ENCODE peak calls at places on chromosomes 13 and 19, in five cellular contexts. X is adrenal gland, N is thoracic aorta, H is A549, L is heart right ventricle. F is an unnamed sample.

GRCh38 chr19:18513868-18514267 is 8.0 kb downstream of the ELL start:
- DNase-seq in X (no peak), N (no peak), H (no peak), L (peak), F (no peak)

GRCh38 chr19:6416658-6417405 is 7.8 kb downstream of the KHSRP start:
- DNase-seq in X (no peak), N (no peak), H (no peak), L (no peak), F (no peak)

GRCh38 chr13:113607477-113608245 is 23.1 kb downstream of the TFDP1 start:
- DNase-seq in X (peak), N (no peak), H (no peak), L (no peak), F (no peak)

GRCh38 chr13:37608750-37609339 is 10.3 kb upstream of the POSTN start:
- DNase-seq in X (no peak), N (no peak), H (no peak), L (no peak), F (no peak)

GRCh38 chr19:49216076-49216475 is 58.5 kb downstream of the TRPM4 start:
- DNase-seq in X (no peak), N (no peak), H (no peak), L (no peak), F (no peak)

GRCh38 chr13:44906758-44907157 is 82.5 kb downstream of the NUFIP1 start:
- DNase-seq in X (peak), N (no peak), H (no peak), L (peak), F (no peak)

GRCh38 chr13:75072368-75072767 is 409.6 kb downstream of the TBC1D4 start:
- DNase-seq in X (no peak), N (no peak), H (no peak), L (no peak), F (no peak)

GRCh38 chr13:38348890-38349289 is 761 bp upstream of the UFM1 start:
- DNase-seq in X (peak), N (no peak), H (peak), L (no peak), F (no peak)

GRCh38 chr13:97913206-97913605 is 40.3 kb upstream of the IPO5 start:
- DNase-seq in X (no peak), N (no peak), H (no peak), L (no peak), F (no peak)

GRCh38 chr19:54451997-54452396 is 3.0 kb downstream of the LENG8 start:
- DNase-seq in X (no peak), N (no peak), H (no peak), L (no peak), F (no peak)

GRCh38 chr13:49436890-49437289 is 7.0 kb downstream of the CAB39L start:
- DNase-seq in X (peak), N (no peak), H (no peak), L (no peak), F (no peak)

GRCh38 chr19:4730740-4731171 is 7.1 kb upstream of the DPP9 start:
- DNase-seq in X (no peak), N (no peak), H (peak), L (no peak), F (no peak)

GRCh38 chr13:45073809-45074208 is 46.5 kb upstream of the GTF2F2 start:
- DNase-seq in X (no peak), N (no peak), H (no peak), L (no peak), F (no peak)

GRCh38 chr13:67859904-67860303 is 629.8 kb upstream of the PCDH9 start:
- DNase-seq in X (no peak), N (no peak), H (no peak), L (no peak), F (no peak)

GRCh38 chr19:32870154-32870573 is 597 bp upstream of the SLC7A9 start:
- DNase-seq in X (no peak), N (no peak), H (no peak), L (no peak), F (no peak)

GRCh38 chr13:26759907-26760834 is at the start of gene GPR12:
- DNase-seq in X (no peak), N (no peak), H (no peak), L (no peak), F (no peak)

GRCh38 chr19:14023404-14024235 is 4.3 kb upstream of the RLN3 start:
- DNase-seq in X (peak), N (no peak), H (peak), L (peak), F (no peak)

GRCh38 chr13:33548065-33548464 is 262.5 kb upstream of the STARD13 start:
- DNase-seq in X (no peak), N (no peak), H (no peak), L (no peak), F (no peak)

GRCh38 chr19:5908773-5909442 is 4.2 kb downstream of the VMAC start:
- DNase-seq in X (peak), N (no peak), H (no peak), L (no peak), F (no peak)

GRCh38 chr19:11227201-11227886 is 12.1 kb upstream of the ANGPTL8 start:
- DNase-seq in X (no peak), N (no peak), H (no peak), L (no peak), F (no peak)

GRCh38 chr19:38304866-38305429 is 897 bp downstream of the C19orf33 start:
- DNase-seq in X (peak), N (no peak), H (peak), L (peak), F (no peak)

GRCh38 chr19:15529774-15530372 is 21.5 kb downstream of the CYP4F22 start:
- DNase-seq in X (no peak), N (no peak), H (no peak), L (no peak), F (no peak)

GRCh38 chr19:39802958-39803357 is 24.3 kb downstream of the LEUTX start:
- DNase-seq in X (no peak), N (no peak), H (no peak), L (no peak), F (no peak)

GRCh38 chr19:51751655-51752054 is at the start of gene FPR1:
- DNase-seq in X (peak), N (no peak), H (no peak), L (no peak), F (no peak)

GRCh38 chr13:48391257-48391656 is 21.7 kb downstream of the LPAR6 start:
- DNase-seq in X (no peak), N (no peak), H (no peak), L (no peak), F (no peak)
- TF ChIP-seq CTCF in X (no peak), N (no peak), H (no peak), L (no peak), F (no peak)

DNA sequence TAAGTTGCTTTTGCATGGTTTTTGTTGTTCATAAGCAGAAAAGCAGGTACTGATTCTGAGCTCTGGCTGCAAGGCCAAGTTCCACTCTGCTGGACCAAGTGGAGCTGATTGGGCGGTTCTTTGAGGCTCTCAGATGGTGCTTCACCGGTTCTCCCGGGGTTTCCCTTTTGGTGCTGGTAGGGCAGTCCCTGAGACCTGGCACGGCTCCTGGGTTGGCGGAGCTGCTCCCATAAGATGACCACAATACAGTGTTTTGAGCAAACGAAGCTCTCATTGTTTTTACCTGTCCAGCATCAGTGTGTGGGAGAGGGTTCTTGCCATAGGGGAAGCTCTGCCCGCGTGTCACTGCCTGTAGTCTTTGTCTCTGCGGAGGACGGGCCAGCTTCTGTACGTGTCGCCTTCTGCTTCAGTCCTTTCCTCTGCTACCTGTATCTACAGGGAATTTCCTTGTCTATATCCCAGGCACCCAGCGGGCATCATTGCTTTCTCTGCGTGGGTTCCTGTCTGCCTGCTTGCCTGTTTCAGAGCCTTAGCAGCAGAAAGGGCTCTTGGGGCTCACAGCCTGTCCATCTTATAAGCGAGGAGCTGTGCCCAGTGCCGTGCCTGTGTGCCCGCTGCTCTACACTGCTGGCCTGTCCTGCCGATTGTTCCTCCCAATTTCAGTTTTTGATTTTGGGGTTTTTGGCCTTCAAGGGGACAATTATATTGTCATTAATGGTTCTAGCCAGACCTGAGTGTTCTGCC is 2.3 kb downstream of the U2AF2 start:
- DNase-seq in X (peak), N (no peak), H (no peak), L (no peak), F (no peak)
- H3K27ac ChIP-seq in X (peak), N (no peak), H (peak), L (no peak), F (no peak)

DNA sequence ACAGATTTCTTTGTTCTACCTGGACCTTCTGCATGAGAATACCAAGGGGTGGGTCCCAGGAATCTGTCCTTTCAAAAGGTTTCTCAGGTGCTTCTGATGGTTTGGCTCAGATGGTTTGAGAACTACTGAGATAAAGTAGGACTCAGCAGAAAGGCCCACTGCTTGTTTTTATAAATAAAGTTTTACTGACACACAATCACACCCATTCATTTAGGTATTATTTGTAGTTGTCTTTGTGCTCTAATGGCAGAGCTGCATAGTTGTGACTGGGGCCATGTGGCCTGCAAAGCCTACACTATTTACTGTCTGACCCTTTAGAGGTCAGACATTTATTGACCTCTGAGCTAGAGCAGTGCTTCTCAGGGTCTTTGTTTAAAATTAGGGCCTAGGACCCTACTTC is 17.6 kb downstream of the EDDM13 start:
- DNase-seq in X (no peak), N (no peak), H (no peak), L (no peak), F (no peak)
- H3K4me3 ChIP-seq in X (no peak), N (no peak), H (no peak), L (no peak), F (no peak)

GRCh38 chr13:94345374-94346195 is 133.9 kb downstream of the DCT start:
- DNase-seq in X (no peak), N (no peak), H (no peak), L (no peak), F (no peak)
- TF ChIP-seq CTCF in X (no peak), N (no peak), H (peak), L (peak), F (no peak)

GRCh38 chr19:42024622-42025111 is 30.6 kb upstream of the ATP1A3 start:
- DNase-seq in X (no peak), N (no peak), H (no peak), L (peak), F (no peak)
- H3K27ac ChIP-seq in X (no peak), N (no peak), H (no peak), L (no peak), F (no peak)

DNA sequence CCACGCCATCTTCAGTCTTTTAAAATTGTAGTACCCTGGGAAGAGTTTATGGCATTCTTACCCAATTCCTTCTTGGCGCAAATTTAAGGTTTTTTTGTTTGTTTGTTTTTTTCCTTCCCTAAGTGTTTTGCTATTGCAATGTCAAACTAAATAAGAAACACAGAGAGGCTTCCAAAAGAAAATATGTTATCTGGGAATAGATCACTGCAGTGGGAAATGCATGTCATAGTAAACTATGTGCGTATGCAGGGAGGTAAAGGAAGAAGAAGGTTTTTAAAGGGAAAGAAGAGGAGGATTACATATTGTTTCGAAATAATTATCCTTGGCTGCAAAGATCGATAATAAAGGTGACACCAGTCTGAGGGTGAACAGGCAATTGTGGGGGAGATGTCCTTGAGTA is 13.2 kb downstream of the CLEC11A start:
- DNase-seq in X (no peak), N (no peak), H (no peak), L (no peak), F (no peak)
- H3K4me3 ChIP-seq in X (no peak), N (no peak), H (no peak), L (no peak), F (no peak)

GRCh38 chr19:45103625-45104319 is 10.8 kb downstream of the PPP1R37 start:
- DNase-seq in X (no peak), N (no peak), H (no peak), L (peak), F (no peak)
- TF ChIP-seq CTCF in X (no peak), N (no peak), H (no peak), L (peak), F (no peak)

DNA sequence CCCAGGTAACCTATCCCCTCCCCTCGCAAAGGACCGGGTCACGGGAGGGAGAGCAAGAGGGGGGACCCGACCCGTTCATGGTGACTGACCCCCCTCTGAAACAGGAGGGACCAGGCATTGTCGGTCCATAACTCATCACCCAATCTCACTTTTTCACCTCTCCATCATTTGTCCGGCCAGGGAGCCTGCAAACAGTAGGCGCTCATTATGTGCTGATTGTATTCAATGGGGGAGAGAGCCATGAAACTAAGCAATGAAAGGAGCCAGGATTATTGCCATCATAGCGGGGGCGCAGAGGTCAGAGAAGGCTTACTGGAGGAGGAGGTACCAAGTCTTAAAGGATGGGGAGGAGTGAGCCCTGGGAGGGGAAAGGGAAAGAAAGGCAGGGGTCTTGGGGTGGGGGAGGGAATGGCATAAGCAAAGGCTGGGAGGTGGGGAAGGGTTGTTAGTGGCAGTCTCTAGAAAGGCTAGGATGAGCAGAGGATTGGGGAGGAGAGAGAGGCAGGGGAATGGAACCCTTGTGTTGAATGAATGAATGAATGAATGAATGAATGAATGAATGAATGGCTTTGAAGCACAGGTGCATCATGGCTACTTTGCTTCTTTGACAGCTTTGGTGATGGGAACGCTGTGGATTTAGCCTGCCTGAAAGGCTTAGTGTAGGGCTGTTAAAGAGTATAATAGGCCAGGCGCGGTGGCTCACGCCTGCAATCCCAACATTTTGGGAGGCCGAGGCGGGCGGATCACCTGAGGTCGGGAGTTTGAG is 1.4 kb downstream of the SHFL start:
- DNase-seq in X (no peak), N (no peak), H (no peak), L (no peak), F (no peak)
- H3K27ac ChIP-seq in X (peak), N (peak), H (no peak), L (no peak), F (no peak)

GRCh38 chr19:3375221-3376088 is 9.1 kb downstream of the NFIC start:
- DNase-seq in X (peak), N (peak), H (no peak), L (peak), F (peak)
- H3K4me3 ChIP-seq in X (no peak), N (peak), H (no peak), L (peak), F (peak)

DNA sequence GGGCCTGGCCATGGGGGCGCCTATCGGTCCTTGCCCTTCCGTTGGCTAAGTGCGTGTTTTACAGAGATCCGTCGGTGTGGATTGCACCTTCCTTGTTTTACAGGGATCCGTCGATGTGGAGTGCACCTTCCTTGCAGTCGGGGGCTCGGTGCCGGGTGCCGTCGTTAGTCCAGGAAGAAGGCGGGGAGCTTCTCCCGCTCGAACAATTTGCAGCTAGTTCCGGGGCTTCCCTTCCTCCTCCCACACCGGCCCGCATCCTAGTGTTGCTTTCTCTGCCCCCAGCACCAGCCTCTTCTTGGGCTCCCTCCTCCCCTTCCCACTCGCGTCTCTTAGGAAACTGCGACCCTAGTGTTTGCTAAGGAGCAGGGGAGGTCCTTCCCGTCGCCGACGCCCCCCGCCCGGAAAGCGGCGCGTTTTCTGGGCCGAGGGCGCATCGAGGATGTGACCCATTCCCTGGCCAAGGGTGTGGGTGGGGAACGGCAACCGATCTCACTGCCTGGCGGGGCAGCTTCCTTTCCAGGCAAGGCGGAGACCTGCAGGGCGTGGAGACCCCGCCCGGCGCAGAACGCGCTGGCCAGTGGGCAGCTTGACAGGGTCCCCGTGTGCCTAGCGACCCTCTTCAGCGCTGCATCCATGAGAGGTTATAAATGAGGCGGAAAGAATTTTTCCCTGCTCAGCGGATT is 75.7 kb upstream of the ZNF91 start:
- DNase-seq in X (no peak), N (no peak), H (no peak), L (no peak), F (no peak)
- TF ChIP-seq CTCF in X (no peak), N (no peak), H (no peak), L (no peak), F (no peak)